ENCODE peak calls at places on chromosomes 2 and 18, in eight cellular contexts. K is trophoblast cell; W is CD4-positive, alpha-beta T cell; G is aorta; L is CD8-positive, alpha-beta T cell; M is small intestine; H is heart right ventricle; O is kidney. I is an unnamed sample.

GRCh38 chr18:77033575-77033974 is 99.0 kb downstream of the MBP start:
- DNase-seq in K (no peak), W (no peak), G (no peak), L (no peak), M (no peak), H (no peak), O (no peak), I (no peak)

GRCh38 chr18:79211844-79212243 is 142.7 kb downstream of the ATP9B start:
- DNase-seq in K (peak), W (no peak), G (no peak), L (no peak), M (no peak), H (no peak), O (no peak), I (no peak)

GRCh38 chr18:56233595-56233994 is 404.8 kb downstream of the TXNL1 start:
- DNase-seq in K (no peak), W (no peak), G (peak), L (no peak), M (no peak), H (no peak), O (no peak), I (peak)

GRCh38 chr2:128783193-128783671 is 464.6 kb upstream of the HS6ST1 start:
- DNase-seq in K (no peak), W (no peak), G (no peak), L (no peak), M (no peak), H (no peak), O (no peak), I (no peak)

GRCh38 chr18:62543021-62543420 is 20.2 kb downstream of the ZCCHC2 start:
- DNase-seq in K (no peak), W (no peak), G (no peak), L (no peak), M (no peak), H (no peak), O (no peak), I (no peak)

GRCh38 chr2:69034845-69035244 is 21.9 kb downstream of the ANTXR1 start:
- DNase-seq in K (no peak), W (no peak), G (no peak), L (no peak), M (no peak), H (no peak), O (no peak), I (no peak)

GRCh38 chr18:25047983-25048382 is 304.0 kb downstream of the ZNF521 start:
- DNase-seq in K (peak), W (no peak), G (no peak), L (no peak), M (no peak), H (no peak), O (no peak), I (no peak)

GRCh38 chr2:71620851-71621251 is 167.5 kb downstream of the DYSF start:
- DNase-seq in K (no peak), W (no peak), G (no peak), L (no peak), M (no peak), H (no peak), O (peak), I (no peak)

GRCh38 chr2:72815655-72816268 is 10.1 kb downstream of the EXOC6B start:
- DNase-seq in K (peak), W (no peak), G (no peak), L (no peak), M (no peak), H (no peak), O (no peak), I (no peak)

GRCh38 chr2:241391892-241392665 is 36.0 kb downstream of the FARP2 start:
- DNase-seq in K (peak), W (no peak), G (no peak), L (no peak), M (peak), H (no peak), O (no peak), I (no peak)

GRCh38 chr2:205025580-205026240 is 480.4 kb downstream of the PARD3B start:
- DNase-seq in K (no peak), W (no peak), G (no peak), L (no peak), M (no peak), H (no peak), O (no peak), I (no peak)
- H3K27ac ChIP-seq in K (no peak), W (no peak), G (no peak), L (no peak), M (no peak), H (peak), O (no peak), I (peak)

GRCh38 chr2:3784731-3785130 is 81.4 kb downstream of the DCDC2C start:
- DNase-seq in K (no peak), W (no peak), G (no peak), L (no peak), M (no peak), H (no peak), O (no peak), I (no peak)

GRCh38 chr2:3785890-3786273 is 82.5 kb downstream of the DCDC2C start:
- DNase-seq in K (no peak), W (no peak), G (no peak), L (no peak), M (no peak), H (no peak), O (no peak), I (no peak)

GRCh38 chr2:3789246-3789645 is 85.9 kb downstream of the DCDC2C start:
- DNase-seq in K (no peak), W (no peak), G (no peak), L (no peak), M (no peak), H (no peak), O (no peak), I (no peak)

GRCh38 chr2:3785220-3785889 is 82.0 kb downstream of the DCDC2C start:
- DNase-seq in K (peak), W (no peak), G (no peak), L (no peak), M (no peak), H (no peak), O (no peak), I (no peak)

DNA sequence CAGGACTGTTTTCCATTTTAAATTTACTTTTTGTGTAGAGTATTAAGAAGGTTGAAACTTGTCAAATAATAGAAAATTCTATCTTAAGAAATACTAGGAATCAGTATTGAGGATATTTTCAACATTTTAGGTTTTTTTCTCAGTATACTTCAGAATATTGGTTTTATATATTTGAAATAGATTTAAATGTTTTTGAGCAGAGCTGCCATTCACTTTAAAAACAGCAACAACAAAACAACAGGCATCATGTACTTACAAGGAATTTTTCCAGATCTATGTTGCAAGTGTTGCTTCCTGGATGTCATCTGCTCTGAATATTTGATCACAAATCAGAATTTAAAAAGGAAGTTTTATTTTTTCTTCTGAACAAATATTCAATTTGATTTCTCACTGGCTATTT is 84.4 kb downstream of the DCDC2C start:
- DNase-seq in K (no peak), W (no peak), G (no peak), L (no peak), M (no peak), H (no peak), O (no peak), I (no peak)
- H3K27ac ChIP-seq in K (no peak), W (no peak), G (no peak), L (no peak), M (no peak), H (no peak), O (no peak), I (no peak)

DNA sequence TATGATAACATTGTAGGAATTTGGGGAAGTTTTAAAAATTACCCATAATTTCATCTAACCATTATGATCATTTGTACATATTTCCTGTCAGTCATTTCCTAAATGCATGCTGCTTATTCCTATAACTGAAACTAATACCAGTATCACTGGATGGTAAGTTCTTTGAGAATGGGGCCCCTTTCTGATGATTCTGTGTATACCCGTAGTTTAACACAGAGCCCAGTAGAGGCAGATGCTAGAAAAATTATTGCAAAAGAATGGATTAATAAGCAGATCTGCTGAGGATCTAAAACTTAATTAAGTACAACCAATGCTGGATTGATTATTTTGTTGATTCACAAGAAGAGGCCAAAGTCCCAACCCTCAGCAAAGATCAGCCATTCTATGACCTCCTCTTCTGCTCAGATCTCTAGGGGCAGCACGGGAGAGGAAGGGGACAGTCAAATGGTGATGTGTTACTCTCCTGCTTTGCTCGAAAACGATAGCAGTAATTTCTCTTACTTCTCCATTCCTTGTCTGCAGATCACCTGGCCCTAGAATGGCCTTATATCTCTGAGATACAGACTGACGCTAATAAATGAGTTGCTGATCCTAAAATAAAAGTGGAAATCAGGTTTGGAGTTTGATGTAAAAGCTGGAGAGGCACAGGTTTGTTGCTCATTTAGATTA is 69.5 kb upstream of the PELI1 start:
- DNase-seq in K (no peak), W (no peak), G (no peak), L (no peak), M (peak), H (no peak), O (no peak), I (no peak)
- H3K27ac ChIP-seq in K (no peak), W (peak), G (no peak), L (no peak), M (peak), H (peak), O (no peak), I (peak)

GRCh38 chr2:109174626-109175349 is 45.8 kb downstream of the SH3RF3 start:
- DNase-seq in K (no peak), W (no peak), G (no peak), L (no peak), M (no peak), H (no peak), O (peak), I (no peak)
- H3K27ac ChIP-seq in K (no peak), W (no peak), G (peak), L (no peak), M (peak), H (peak), O (no peak), I (no peak)

GRCh38 chr2:70448041-70448440 is 105.6 kb downstream of the TGFA start:
- DNase-seq in K (no peak), W (no peak), G (no peak), L (no peak), M (no peak), H (no peak), O (no peak), I (no peak)
- H3K27ac ChIP-seq in K (no peak), W (no peak), G (no peak), L (no peak), M (no peak), H (no peak), O (no peak), I (no peak)

DNA sequence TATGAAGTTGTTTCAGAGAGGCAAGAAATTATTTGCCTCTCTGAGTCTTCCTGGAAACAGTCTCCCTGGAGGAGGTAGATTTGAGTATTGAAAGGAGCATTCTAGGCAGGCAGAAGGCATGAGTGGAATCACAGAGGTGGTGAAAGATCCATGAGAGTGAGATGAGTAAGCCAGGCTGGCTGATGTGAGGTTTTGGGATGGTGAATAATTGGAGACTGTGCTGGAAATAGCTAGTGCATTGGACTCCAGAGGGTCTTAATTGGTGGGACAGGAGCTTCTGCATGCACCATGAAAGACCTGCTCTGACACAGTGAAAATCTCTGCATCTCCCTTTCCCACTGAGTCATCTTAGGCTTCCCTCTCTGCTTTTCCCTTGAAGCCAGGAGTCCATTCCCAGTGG is 46.3 kb downstream of the CDC42EP3 start:
- DNase-seq in K (peak), W (no peak), G (no peak), L (no peak), M (no peak), H (no peak), O (no peak), I (no peak)
- H3K27ac ChIP-seq in K (no peak), W (peak), G (peak), L (no peak), M (no peak), H (peak), O (no peak), I (no peak)

DNA sequence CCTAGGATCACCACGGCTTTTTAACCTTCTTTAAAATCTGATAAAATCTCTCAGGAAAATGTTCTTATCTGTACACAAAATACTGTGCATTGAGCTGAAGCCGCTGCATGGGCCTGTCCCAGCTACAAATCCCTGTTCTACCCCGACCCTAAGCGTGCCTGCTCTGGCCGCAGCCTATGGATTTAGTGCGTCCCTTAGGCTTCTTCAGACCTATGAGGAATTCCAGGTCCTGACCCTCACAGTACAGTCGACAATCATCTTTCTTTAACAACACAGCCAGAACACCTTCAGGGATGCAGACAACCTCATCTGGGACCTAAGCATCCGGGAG is 477 bp upstream of the WDCP start:
- DNase-seq in K (no peak), W (no peak), G (no peak), L (no peak), M (no peak), H (no peak), O (no peak), I (no peak)
- H3K27ac ChIP-seq in K (no peak), W (no peak), G (no peak), L (no peak), M (no peak), H (no peak), O (no peak), I (no peak)

GRCh38 chr2:150591901-150592300 is 104.4 kb upstream of the RND3 start:
- DNase-seq in K (no peak), W (no peak), G (no peak), L (no peak), M (no peak), H (no peak), O (no peak), I (no peak)
- H3K27ac ChIP-seq in K (no peak), W (no peak), G (no peak), L (no peak), M (no peak), H (no peak), O (no peak), I (no peak)

DNA sequence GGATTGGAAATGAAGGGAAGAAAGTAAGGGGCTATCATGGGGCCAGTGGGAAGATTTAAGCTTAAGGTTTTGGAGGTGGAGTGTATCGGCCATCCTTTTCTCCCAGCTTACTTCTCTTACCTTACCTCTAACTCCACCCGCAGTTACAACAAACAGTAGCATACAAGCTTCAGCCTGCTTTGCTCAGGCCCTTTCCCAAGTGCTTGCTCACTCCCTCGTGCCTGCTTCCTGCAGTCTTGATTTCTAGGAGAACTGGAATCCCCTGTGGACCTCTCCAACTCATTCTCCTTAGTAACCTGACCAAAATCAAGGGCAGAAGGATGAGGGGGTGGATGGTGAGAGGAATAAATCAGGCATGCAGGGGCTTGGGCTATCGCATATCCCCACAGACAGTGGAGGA is 5.8 kb upstream of the LYG2 start:
- DNase-seq in K (no peak), W (no peak), G (no peak), L (no peak), M (no peak), H (no peak), O (no peak), I (no peak)
- H3K27ac ChIP-seq in K (no peak), W (no peak), G (no peak), L (no peak), M (no peak), H (no peak), O (no peak), I (no peak)

DNA sequence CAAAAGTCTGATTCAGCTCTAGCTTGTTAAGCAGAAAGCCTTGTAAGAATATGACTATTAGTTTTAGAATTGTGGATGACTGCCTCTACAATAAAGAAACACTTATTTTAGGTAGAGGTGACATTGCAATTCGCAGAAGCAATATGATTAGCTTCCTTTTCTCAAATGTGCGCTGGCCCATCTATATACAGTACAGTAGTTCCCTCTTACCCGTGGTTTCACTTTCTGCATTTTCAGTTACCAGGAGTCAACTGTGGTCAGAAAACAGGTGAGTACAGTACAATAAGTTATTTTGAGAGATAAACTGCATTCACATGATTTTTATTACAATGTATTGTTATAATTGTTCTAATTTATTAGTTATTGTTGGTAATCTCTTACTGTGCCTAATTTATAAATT is 405.1 kb downstream of the GPD2 start:
- DNase-seq in K (no peak), W (no peak), G (no peak), L (no peak), M (no peak), H (no peak), O (no peak), I (no peak)
- H3K27ac ChIP-seq in K (no peak), W (no peak), G (no peak), L (no peak), M (no peak), H (no peak), O (no peak), I (no peak)

I was measured in caudate nucleus.